ENCODE peak calls at places on chromosomes 3 and 15, in eight cellular contexts. B is GM12892, V is GM23338, O is spleen, L is stomach, U is transverse colon, W is esophagus muscularis mucosa, F is breast epithelium. P is an unnamed sample.

GRCh38 chr15:58749532-58750337 is at the start of gene ADAM10:
- DNase-seq in V (peak; percentile 97), F (peak; percentile 98), L (peak; percentile 99), O (peak; percentile 100), B (peak; percentile 98), U (peak; percentile 99), W (peak; percentile 99), P (peak; percentile 99)

GRCh38 chr3:128835096-128835495 is 44.3 kb upstream of the ACAD9 start:
- DNase-seq in V (no peak), B (no peak), L (no peak), W (no peak), O (no peak), F (no peak), U (no peak), P (no peak)

GRCh38 chr3:138594150-138594934 is at the start of gene CEP70:
- DNase-seq in B (peak; percentile 44), V (peak; percentile 98), F (peak; percentile 94), U (peak; percentile 96), W (peak; percentile 98), L (peak; percentile 95), O (peak; percentile 97), P (peak; percentile 95)

GRCh38 chr3:53221345-53221744 is 34.5 kb downstream of the TKT start:
- DNase-seq in F (no peak), B (no peak), L (no peak), O (no peak), U (no peak), W (no peak), V (no peak), P (no peak)

GRCh38 chr3:137771401-137772230 is 7.5 kb downstream of the SOX14 start:
- DNase-seq in V (peak; percentile 72), L (no peak), F (no peak), B (no peak), O (no peak), W (no peak), U (no peak), P (peak; percentile 39)

GRCh38 chr15:91632176-91632575 is 221.3 kb upstream of the SLCO3A1 start:
- DNase-seq in V (no peak), F (no peak), L (no peak), B (no peak), U (no peak), W (peak; percentile 19), O (no peak), P (no peak)

GRCh38 chr3:16906679-16907078 is 21.9 kb downstream of the PLCL2 start:
- DNase-seq in O (no peak), B (no peak), V (no peak), U (peak; percentile 40), F (no peak), W (no peak), L (no peak), P (no peak)

GRCh38 chr3:132817646-132818177 is 95.5 kb upstream of the NPHP3 start:
- DNase-seq in W (no peak), O (no peak), V (no peak), B (no peak), L (no peak), U (no peak), F (no peak), P (no peak)

GRCh38 chr15:70559223-70559823 is 204.0 kb downstream of the UACA start:
- DNase-seq in U (peak; percentile 51), O (peak; percentile 87), B (no peak), F (peak; percentile 20), W (no peak), L (peak; percentile 38), V (no peak), P (peak; percentile 61)

GRCh38 chr3:37671000-37671483 is 190.6 kb upstream of the CTDSPL start:
- DNase-seq in V (no peak), B (no peak), W (peak; percentile 78), U (no peak), L (no peak), F (no peak), O (no peak), P (no peak)

GRCh38 chr3:99909714-99910508 is 92.2 kb downstream of the CMSS1 start:
- DNase-seq in V (no peak), L (no peak), F (no peak), W (no peak), B (no peak), U (no peak), O (no peak), P (no peak)

GRCh38 chr15:44215594-44215993 is 20.5 kb upstream of the FRMD5 start:
- DNase-seq in B (no peak), O (no peak), U (no peak), V (no peak), L (no peak), F (no peak), W (no peak), P (no peak)

GRCh38 chr3:5143459-5143858 is 21.4 kb downstream of the ARL8B start:
- DNase-seq in L (no peak), W (no peak), F (no peak), B (no peak), V (no peak), O (no peak), U (no peak), P (no peak)

GRCh38 chr15:22806156-22806555 is 19.7 kb downstream of the NIPA1 start:
- DNase-seq in F (no peak), W (no peak), V (no peak), B (no peak), U (no peak), L (no peak), O (no peak), P (no peak)

GRCh38 chr15:40999190-40999589 is 45.9 kb downstream of the CHAC1 start:
- DNase-seq in W (no peak), V (no peak), B (no peak), F (no peak), O (no peak), U (no peak), L (no peak), P (no peak)

GRCh38 chr3:186605561-186606545 is 7.0 kb upstream of the AHSG start:
- DNase-seq in V (no peak), U (no peak), O (no peak), W (no peak), F (no peak), L (no peak), B (no peak), P (no peak)

GRCh38 chr15:81410318-81410753 is 36.3 kb upstream of the TMC3 start:
- DNase-seq in B (no peak), F (peak; percentile 36), O (no peak), U (no peak), L (no peak), V (peak; percentile 90), W (no peak), P (peak; percentile 57)

GRCh38 chr15:60390231-60390630 is 7.6 kb downstream of the ANXA2 start:
- DNase-seq in U (no peak), L (no peak), F (no peak), O (no peak), V (no peak), B (no peak), W (no peak), P (no peak)

GRCh38 chr3:156787015-156787414 is 39.1 kb upstream of the LEKR1 start:
- DNase-seq in U (no peak), F (no peak), O (no peak), L (no peak), V (no peak), W (no peak), B (no peak), P (no peak)

GRCh38 chr3:100257601-100258000 is 3.2 kb upstream of the TBC1D23 start:
- DNase-seq in V (no peak), W (no peak), L (no peak), F (no peak), U (no peak), O (no peak), B (no peak), P (no peak)

GRCh38 chr3:41808152-41808551 is 153.8 kb downstream of the ULK4 start:
- DNase-seq in O (no peak), B (no peak), W (no peak), U (no peak), F (no peak), V (no peak), L (no peak), P (no peak)

GRCh38 chr3:195895078-195895899 is 13.1 kb downstream of the TNK2 start:
- DNase-seq in F (peak; percentile 56), W (no peak), L (peak; percentile 52), B (peak; percentile 77), V (peak; percentile 60), O (peak; percentile 94), U (peak; percentile 65), P (peak; percentile 84)

GRCh38 chr3:166446291-166446690 is 609.1 kb upstream of the BCHE start:
- DNase-seq in F (no peak), B (no peak), O (no peak), L (no peak), V (no peak), U (no peak), W (no peak), P (no peak)

GRCh38 chr3:182889948-182890629 is 90.2 kb downstream of the DCUN1D1 start:
- DNase-seq in F (no peak), U (no peak), V (no peak), L (no peak), W (no peak), B (no peak), O (no peak), P (no peak)
- TF ChIP-seq POLR2AphosphoS5 in F (no peak), U (no peak), V (no peak), L (no peak), W (no peak), B (no peak), O (no peak), P (no peak)

DNA sequence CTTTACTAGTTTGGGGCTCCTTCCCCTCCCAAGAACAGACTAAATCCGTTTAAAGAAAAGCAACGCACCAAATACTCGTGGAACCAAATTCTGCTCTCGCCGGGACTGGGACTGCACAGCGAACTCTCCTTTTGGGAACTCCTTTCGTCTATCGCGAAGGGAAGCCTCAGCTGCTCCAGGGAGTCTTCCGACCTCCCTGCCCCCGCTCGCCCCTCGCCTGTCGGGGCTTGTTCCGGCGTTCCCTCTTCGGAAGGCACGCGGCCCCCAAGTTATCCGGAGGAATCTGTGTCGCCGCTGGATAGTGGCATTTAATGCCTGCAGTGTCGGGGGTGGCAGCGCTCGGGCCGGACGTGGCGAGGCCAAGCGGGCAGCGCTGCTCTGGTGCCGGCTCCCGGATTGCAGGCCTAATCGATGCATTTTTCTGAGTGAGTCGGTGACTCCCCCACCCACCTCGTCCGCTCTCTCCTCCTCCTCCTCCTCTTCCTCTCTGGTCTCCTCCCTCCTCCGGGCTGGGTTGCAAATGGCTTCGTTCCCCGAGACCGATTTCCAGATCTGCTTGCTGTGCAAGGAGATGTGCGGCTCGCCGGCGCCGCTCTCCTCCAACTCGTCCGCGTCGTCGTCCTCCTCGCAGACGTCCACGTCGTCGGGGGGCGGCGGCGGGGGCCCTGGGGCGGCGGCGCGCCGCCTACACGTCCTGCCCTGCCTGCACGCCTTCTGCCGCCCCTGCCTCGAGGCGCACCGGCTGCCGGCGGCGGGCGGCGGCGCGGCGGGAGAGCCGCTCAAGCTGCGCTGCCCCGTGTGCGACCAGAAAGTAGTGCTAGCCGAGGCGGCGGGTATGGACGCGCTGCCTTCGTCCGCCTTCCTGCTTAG is at the start of gene TRIM71:
- DNase-seq in W (no peak), F (no peak), B (no peak), O (peak; percentile 69), V (no peak), U (no peak), L (no peak), P (peak; percentile 61)
- TF ChIP-seq POLR2AphosphoS5 in W (no peak), F (no peak), B (no peak), O (no peak), V (peak; percentile 25), U (no peak), L (no peak), P (no peak)

GRCh38 chr3:126201168-126201567 is 20.8 kb upstream of the ALDH1L1 start:
- DNase-seq in B (no peak), F (no peak), L (no peak), U (no peak), O (no peak), W (peak; percentile 10), V (no peak), P (no peak)
- TF ChIP-seq POLR2AphosphoS5 in B (no peak), F (no peak), L (no peak), U (no peak), O (no peak), W (no peak), V (no peak), P (no peak)

GRCh38 chr15:50053457-50053856 is 65.6 kb downstream of the ATP8B4 start:
- DNase-seq in W (no peak), V (no peak), F (no peak), U (no peak), B (no peak), L (no peak), O (no peak), P (no peak)
- TF ChIP-seq POLR2AphosphoS5 in W (no peak), V (no peak), F (no peak), U (no peak), B (no peak), L (no peak), O (no peak), P (no peak)

P was measured in SK-N-SH.